ENCODE peak calls at places on chromosomes 4 and X, in four cellular contexts. One of them, this sample, is unnamed.

GRCh38 chrX:41333744-41333993 is 293 bp upstream of the DDX3X start:
- DNase-seq in fibroblast of lung: peak
- DNase-seq in dorsolateral prefrontal cortex: no peak
- DNase-seq in HCT116: peak
- DNase-seq in this sample: peak

GRCh38 chrX:137565921-137566745 is at the start of gene ZIC3:
- DNase-seq in fibroblast of lung: peak
- DNase-seq in dorsolateral prefrontal cortex: peak
- DNase-seq in HCT116: no peak
- DNase-seq in this sample: peak

GRCh38 chrX:68695206-68695845 is 47.9 kb downstream of the STARD8 start:
- DNase-seq in fibroblast of lung: no peak
- DNase-seq in dorsolateral prefrontal cortex: no peak
- DNase-seq in HCT116: no peak
- DNase-seq in this sample: no peak

GRCh38 chr4:175833574-175834350 is 21.7 kb upstream of the GPM6A start:
- DNase-seq in fibroblast of lung: peak
- DNase-seq in dorsolateral prefrontal cortex: peak
- DNase-seq in HCT116: no peak
- DNase-seq in this sample: no peak

GRCh38 chr4:8045909-8046308 is 106.2 kb upstream of the AFAP1 start:
- DNase-seq in fibroblast of lung: no peak
- DNase-seq in dorsolateral prefrontal cortex: no peak
- DNase-seq in HCT116: no peak
- DNase-seq in this sample: no peak

GRCh38 chr4:85228264-85228663 is 246.7 kb upstream of the ARHGAP24 start:
- DNase-seq in fibroblast of lung: no peak
- DNase-seq in dorsolateral prefrontal cortex: no peak
- DNase-seq in HCT116: no peak
- DNase-seq in this sample: no peak

GRCh38 chr4:105387466-105387865 is 86.4 kb downstream of the PPA2 start:
- DNase-seq in fibroblast of lung: no peak
- DNase-seq in dorsolateral prefrontal cortex: no peak
- DNase-seq in HCT116: no peak
- DNase-seq in this sample: no peak

GRCh38 chr4:153486281-153487151 is 20.4 kb downstream of the TMEM131L start:
- DNase-seq in fibroblast of lung: peak
- DNase-seq in dorsolateral prefrontal cortex: no peak
- DNase-seq in HCT116: peak
- DNase-seq in this sample: peak

GRCh38 chrX:143642426-143642825 is 6.5 kb upstream of the SLITRK4 start:
- DNase-seq in fibroblast of lung: no peak
- DNase-seq in dorsolateral prefrontal cortex: no peak
- DNase-seq in HCT116: no peak
- DNase-seq in this sample: no peak

GRCh38 chr4:26032142-26032541 is 118.1 kb downstream of the SMIM20 start:
- DNase-seq in fibroblast of lung: peak
- DNase-seq in dorsolateral prefrontal cortex: no peak
- DNase-seq in HCT116: no peak
- DNase-seq in this sample: peak

GRCh38 chr4:2742823-2743517 is 13.2 kb downstream of the TNIP2 start:
- DNase-seq in fibroblast of lung: no peak
- DNase-seq in dorsolateral prefrontal cortex: no peak
- DNase-seq in HCT116: no peak
- DNase-seq in this sample: no peak

GRCh38 chrX:3299626-3300025 is 46.8 kb downstream of the MXRA5 start:
- DNase-seq in fibroblast of lung: peak
- DNase-seq in dorsolateral prefrontal cortex: no peak
- DNase-seq in HCT116: no peak
- DNase-seq in this sample: peak

GRCh38 chr4:141713771-141714445 is 77.5 kb downstream of the IL15 start:
- DNase-seq in fibroblast of lung: peak
- DNase-seq in dorsolateral prefrontal cortex: no peak
- DNase-seq in HCT116: peak
- DNase-seq in this sample: peak

GRCh38 chr4:97498875-97499274 is 644.4 kb downstream of the STPG2 start:
- DNase-seq in fibroblast of lung: peak
- DNase-seq in dorsolateral prefrontal cortex: no peak
- DNase-seq in HCT116: peak
- DNase-seq in this sample: no peak

GRCh38 chrX:31555506-31555905 is 483.7 kb upstream of the FTHL17 start:
- DNase-seq in fibroblast of lung: peak
- DNase-seq in dorsolateral prefrontal cortex: no peak
- DNase-seq in HCT116: no peak
- DNase-seq in this sample: no peak

GRCh38 chr4:3822230-3822947 is 56.2 kb downstream of the ADRA2C start:
- DNase-seq in fibroblast of lung: no peak
- DNase-seq in dorsolateral prefrontal cortex: no peak
- DNase-seq in HCT116: no peak
- DNase-seq in this sample: no peak

GRCh38 chr4:75644095-75644494 is 13.8 kb upstream of the CDKL2 start:
- DNase-seq in fibroblast of lung: no peak
- DNase-seq in dorsolateral prefrontal cortex: no peak
- DNase-seq in HCT116: no peak
- DNase-seq in this sample: no peak

GRCh38 chr4:8832130-8832930 is 39.3 kb downstream of the HMX1 start:
- DNase-seq in fibroblast of lung: no peak
- DNase-seq in dorsolateral prefrontal cortex: peak
- DNase-seq in HCT116: no peak
- DNase-seq in this sample: no peak

GRCh38 chr4:55012363-55013255 is 112.8 kb downstream of the KDR start:
- DNase-seq in fibroblast of lung: no peak
- DNase-seq in dorsolateral prefrontal cortex: no peak
- DNase-seq in HCT116: no peak
- DNase-seq in this sample: no peak

GRCh38 chr4:971670-972500 is 1.5 kb downstream of the DGKQ start:
- DNase-seq in fibroblast of lung: no peak
- DNase-seq in dorsolateral prefrontal cortex: no peak
- DNase-seq in HCT116: no peak
- DNase-seq in this sample: no peak

GRCh38 chr4:5954056-5954760 is 61.3 kb upstream of the CRMP1 start:
- DNase-seq in fibroblast of lung: no peak
- DNase-seq in dorsolateral prefrontal cortex: no peak
- DNase-seq in HCT116: no peak
- DNase-seq in this sample: no peak

GRCh38 chr4:153083447-153083921 is 120.8 kb upstream of the TRIM2 start:
- DNase-seq in fibroblast of lung: peak
- DNase-seq in dorsolateral prefrontal cortex: peak
- DNase-seq in HCT116: peak
- DNase-seq in this sample: peak

GRCh38 chr4:159137176-159137575 is 34.3 kb downstream of the RAPGEF2 start:
- DNase-seq in fibroblast of lung: no peak
- DNase-seq in dorsolateral prefrontal cortex: no peak
- DNase-seq in HCT116: no peak
- DNase-seq in this sample: no peak

GRCh38 chr4:1754336-1754735 is 33.0 kb downstream of the TACC3 start:
- DNase-seq in fibroblast of lung: no peak
- DNase-seq in dorsolateral prefrontal cortex: no peak
- DNase-seq in HCT116: no peak
- DNase-seq in this sample: no peak

GRCh38 chr4:7481227-7481626 is 46.5 kb upstream of the PSAPL1 start:
- DNase-seq in fibroblast of lung: no peak
- DNase-seq in dorsolateral prefrontal cortex: no peak
- DNase-seq in HCT116: no peak
- DNase-seq in this sample: no peak

GRCh38 chr4:183831689-183832088 is 73.4 kb upstream of the STOX2 start:
- DNase-seq in fibroblast of lung: no peak
- DNase-seq in dorsolateral prefrontal cortex: no peak
- DNase-seq in HCT116: no peak
- DNase-seq in this sample: no peak

GRCh38 chr4:148574502-148574901 is 132.3 kb upstream of the NR3C2 start:
- DNase-seq in fibroblast of lung: peak
- DNase-seq in dorsolateral prefrontal cortex: no peak
- DNase-seq in HCT116: no peak
- DNase-seq in this sample: peak

GRCh38 chr4:34953145-34953799 is 1291.0 kb downstream of the ARAP2 start:
- DNase-seq in fibroblast of lung: no peak
- DNase-seq in dorsolateral prefrontal cortex: no peak
- DNase-seq in HCT116: peak
- DNase-seq in this sample: no peak

GRCh38 chr4:5893591-5893990 is 705 bp upstream of the CRMP1 start:
- DNase-seq in fibroblast of lung: no peak
- DNase-seq in dorsolateral prefrontal cortex: no peak
- DNase-seq in HCT116: no peak
- DNase-seq in this sample: no peak

GRCh38 chr4:1379801-1380331 is 26.4 kb downstream of the NKX1-1 start:
- DNase-seq in fibroblast of lung: no peak
- DNase-seq in dorsolateral prefrontal cortex: no peak
- DNase-seq in HCT116: no peak
- DNase-seq in this sample: no peak

GRCh38 chr4:186812592-186812991 is 88.9 kb upstream of the FAT1 start:
- DNase-seq in fibroblast of lung: no peak
- DNase-seq in dorsolateral prefrontal cortex: no peak
- DNase-seq in HCT116: no peak
- DNase-seq in this sample: no peak

GRCh38 chr4:24434193-24434728 is 150.1 kb downstream of the DHX15 start:
- DNase-seq in fibroblast of lung: no peak
- DNase-seq in dorsolateral prefrontal cortex: no peak
- DNase-seq in HCT116: no peak
- DNase-seq in this sample: no peak

GRCh38 chr4:127249767-127250108 is 383.0 kb upstream of the INTU start:
- DNase-seq in fibroblast of lung: no peak
- DNase-seq in dorsolateral prefrontal cortex: no peak
- DNase-seq in HCT116: no peak
- DNase-seq in this sample: no peak

GRCh38 chr4:44019721-44020120 is 428.9 kb downstream of the KCTD8 start:
- DNase-seq in fibroblast of lung: no peak
- DNase-seq in dorsolateral prefrontal cortex: no peak
- DNase-seq in HCT116: no peak
- DNase-seq in this sample: no peak